ENCODE peak calls at places on chromosomes 1 and 21, in ten cellular contexts. N, T, M, X, Z, I, S, J, W and F are unnamed samples.
A peak's percentile ranks its signal among the peaks of the same experiment; 100 is the strongest.

GRCh38 chr1:11519629-11520031 is 40.7 kb downstream of the DISP3 start:
- DNase-seq in N (no peak), T (no peak), M (no peak), X (peak; percentile 22), Z (no peak), I (no peak), S (no peak), J (no peak), W (no peak), F (no peak)

GRCh38 chr1:203754455-203754864 is 10.5 kb upstream of the LAX1 start:
- DNase-seq in N (no peak), T (no peak), M (no peak), X (no peak), Z (no peak), I (no peak), S (no peak), J (no peak), W (peak; percentile 85), F (no peak)

GRCh38 chr1:17772580-17773215 is 17.6 kb downstream of the ACTL8 start:
- DNase-seq in N (no peak), T (no peak), M (no peak), X (no peak), Z (no peak), I (no peak), S (no peak), J (no peak), W (no peak), F (no peak)

GRCh38 chr21:44701541-44701940 is 4.6 kb downstream of the KRTAP10-12 start:
- DNase-seq in N (no peak), T (no peak), M (no peak), X (peak; percentile 42), Z (no peak), I (no peak), S (no peak), J (no peak), W (no peak), F (no peak)

GRCh38 chr21:43929217-43929971 is 64.4 kb downstream of the AGPAT3 start:
- DNase-seq in N (no peak), T (no peak), M (no peak), X (peak; percentile 60), Z (peak; percentile 83), I (no peak), S (no peak), J (no peak), W (no peak), F (no peak)

GRCh38 chr1:200096774-200097173 is 69.3 kb downstream of the NR5A2 start:
- DNase-seq in N (no peak), T (no peak), M (no peak), X (no peak), Z (no peak), I (no peak), S (no peak), J (no peak), W (no peak), F (no peak)

GRCh38 chr1:18037651-18038050 is 69.9 kb upstream of the IGSF21 start:
- DNase-seq in N (no peak), T (no peak), M (no peak), X (no peak), Z (no peak), I (no peak), S (no peak), J (no peak), W (no peak), F (no peak)

GRCh38 chr1:1954015-1954414 is 34.9 kb upstream of the TMEM52 start:
- DNase-seq in N (no peak), T (no peak), M (no peak), X (no peak), Z (no peak), I (no peak), S (no peak), J (no peak), W (no peak), F (no peak)

GRCh38 chr1:183898610-183899009 is 93.7 kb downstream of the RGL1 start:
- DNase-seq in N (no peak), T (no peak), M (no peak), X (no peak), Z (no peak), I (no peak), S (no peak), J (no peak), W (no peak), F (no peak)

GRCh38 chr1:111879086-111879485 is 110.4 kb downstream of the KCND3 start:
- DNase-seq in N (no peak), T (no peak), M (no peak), X (no peak), Z (no peak), I (no peak), S (no peak), J (no peak), W (no peak), F (no peak)

GRCh38 chr1:9251501-9251900 is 16.9 kb downstream of the H6PD start:
- DNase-seq in N (peak; percentile 39), T (no peak), M (no peak), X (no peak), Z (no peak), I (no peak), S (no peak), J (no peak), W (no peak), F (no peak)

GRCh38 chr1:227759345-227760300 is 24.4 kb downstream of the SNAP47 start:
- DNase-seq in N (no peak), T (peak; percentile 84), M (peak; percentile 98), X (no peak), Z (peak; percentile 71), I (peak; percentile 97), S (peak; percentile 96), J (peak; percentile 98), W (no peak), F (peak; percentile 18)

GRCh38 chr1:48114596-48115384 is 107.7 kb upstream of the SLC5A9 start:
- DNase-seq in N (no peak), T (no peak), M (no peak), X (no peak), Z (no peak), I (no peak), S (no peak), J (peak; percentile 18), W (no peak), F (no peak)

GRCh38 chr1:160374291-160374690 is 7.4 kb downstream of the NHLH1 start:
- DNase-seq in N (no peak), T (no peak), M (no peak), X (no peak), Z (no peak), I (no peak), S (no peak), J (no peak), W (no peak), F (no peak)

GRCh38 chr1:65514083-65514482 is 93.6 kb downstream of the LEPR start:
- DNase-seq in N (no peak), T (peak; percentile 52), M (peak; percentile 93), X (no peak), Z (no peak), I (no peak), S (peak; percentile 80), J (no peak), W (no peak), F (no peak)

GRCh38 chr21:42518216-42518615 is 4.6 kb downstream of the SLC37A1 start:
- DNase-seq in N (no peak), T (peak; percentile 30), M (no peak), X (peak; percentile 38), Z (no peak), I (peak; percentile 90), S (no peak), J (peak; percentile 91), W (no peak), F (no peak)

DNA sequence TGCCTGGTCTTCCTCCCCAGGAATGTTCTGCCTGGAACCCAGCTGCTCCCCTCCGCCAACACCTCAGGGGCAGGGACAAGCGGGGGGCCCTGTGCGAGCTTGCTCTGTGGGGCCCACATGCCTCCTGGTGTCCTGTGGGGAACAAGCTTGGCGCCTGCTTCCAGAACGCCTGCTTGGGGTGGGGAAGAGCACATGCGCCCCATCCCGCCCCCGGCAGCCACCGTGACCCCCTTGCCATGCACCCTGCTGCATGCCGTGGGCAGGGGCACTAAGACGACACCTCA is 57.4 kb downstream of the MEGF6 start:
- DNase-seq in N (no peak), T (no peak), M (no peak), X (no peak), Z (no peak), I (no peak), S (no peak), J (no peak), W (no peak), F (no peak)
- H3K4me3 ChIP-seq in N (no peak overlapping the region), T (no peak overlapping the region), M (no peak overlapping the region), X (no peak overlapping the region), Z (no peak overlapping the region), I (no peak overlapping the region), S (no peak overlapping the region), J (no peak overlapping the region), W (no peak overlapping the region), F (no peak overlapping the region)

GRCh38 chr1:6613361-6614018 is at the start of gene PHF13:
- DNase-seq in N (peak; percentile 100), T (peak; percentile 98), M (peak; percentile 99), X (peak; percentile 100), Z (peak; percentile 99), I (peak; percentile 98), S (peak; percentile 99), J (peak; percentile 99), W (peak; percentile 94), F (peak; percentile 99)
- H3K4me3 ChIP-seq in N (peak within 1 kb of the TSS; percentile 83), T (peak within 1 kb of the TSS; percentile 83), M (peak within 1 kb of the TSS; percentile 88), X (peak within 1 kb of the TSS; percentile 95), Z (peak within 1 kb of the TSS; percentile 98), I (peak within 1 kb of the TSS; percentile 79), S (peak within 1 kb of the TSS; percentile 96), J (peak within 1 kb of the TSS; percentile 66), W (peak within 1 kb of the TSS; percentile 89), F (peak within 1 kb of the TSS; percentile 93)

GRCh38 chr21:29192999-29193563 is 62.6 kb downstream of the MAP3K7CL start:
- DNase-seq in N (no peak), T (no peak), M (peak; percentile 57), X (no peak), Z (peak; percentile 15), I (no peak), S (peak; percentile 51), J (no peak), W (no peak), F (no peak)
- H3K4me3 ChIP-seq in N (peak overlapping the region; percentile 13), T (no peak overlapping the region), M (peak overlapping the region; percentile 60), X (no peak overlapping the region), Z (peak overlapping the region; percentile 46), I (no peak overlapping the region), S (peak overlapping the region; percentile 0), J (no peak overlapping the region), W (no peak overlapping the region), F (no peak overlapping the region)

GRCh38 chr1:41637367-41637766 is 152.9 kb upstream of the EDN2 start:
- DNase-seq in N (no peak), T (no peak), M (no peak), X (peak; percentile 15), Z (no peak), I (no peak), S (no peak), J (no peak), W (no peak), F (no peak)
- H3K4me3 ChIP-seq in N (no peak overlapping the region), T (no peak overlapping the region), M (no peak overlapping the region), X (no peak overlapping the region), Z (no peak overlapping the region), I (no peak overlapping the region), S (no peak overlapping the region), J (no peak overlapping the region), W (no peak overlapping the region), F (no peak overlapping the region)